ENCODE peak calls at places on chromosome 3, in six cellular contexts. One of them, this sample, is unnamed.

GRCh38 chr3:44136421-44136820 is 105.3 kb upstream of the TOPAZ1 start:
- DNase-seq in transverse colon: no peak
- DNase-seq in NB4: peak; percentile 7
- DNase-seq in GM12865: no peak
- DNase-seq in HFFc6: no peak
- DNase-seq in A549: no peak
- DNase-seq in this sample: peak; percentile 8

GRCh38 chr3:63351159-63352007 is 73.3 kb downstream of the SYNPR start:
- DNase-seq in transverse colon: no peak
- DNase-seq in NB4: peak; percentile 60
- DNase-seq in GM12865: peak; percentile 60
- DNase-seq in HFFc6: peak; percentile 49
- DNase-seq in A549: peak; percentile 55
- DNase-seq in this sample: no peak

GRCh38 chr3:161163297-161163696 is 57.8 kb upstream of the NMD3 start:
- DNase-seq in transverse colon: no peak
- DNase-seq in NB4: peak; percentile 78
- DNase-seq in GM12865: no peak
- DNase-seq in HFFc6: peak; percentile 70
- DNase-seq in A549: peak; percentile 63
- DNase-seq in this sample: peak; percentile 24

GRCh38 chr3:42213417-42213816 is 52.6 kb downstream of the CCK start:
- DNase-seq in transverse colon: peak; percentile 68
- DNase-seq in NB4: no peak
- DNase-seq in GM12865: peak; percentile 74
- DNase-seq in HFFc6: no peak
- DNase-seq in A549: no peak
- DNase-seq in this sample: peak; percentile 34

GRCh38 chr3:123469323-123469995 is 20.6 kb upstream of the ADCY5 start:
- DNase-seq in transverse colon: no peak
- DNase-seq in NB4: no peak
- DNase-seq in GM12865: no peak
- DNase-seq in HFFc6: no peak
- DNase-seq in A549: no peak
- DNase-seq in this sample: no peak

GRCh38 chr3:156474560-156475389 is 80.1 kb downstream of the SSR3 start:
- DNase-seq in transverse colon: no peak
- DNase-seq in NB4: peak; percentile 3
- DNase-seq in GM12865: peak; percentile 13
- DNase-seq in HFFc6: no peak
- DNase-seq in A549: no peak
- DNase-seq in this sample: peak; percentile 26

GRCh38 chr3:5128861-5129260 is 6.8 kb downstream of the ARL8B start:
- DNase-seq in transverse colon: no peak
- DNase-seq in NB4: no peak
- DNase-seq in GM12865: no peak
- DNase-seq in HFFc6: no peak
- DNase-seq in A549: no peak
- DNase-seq in this sample: no peak

GRCh38 chr3:169146112-169146665 is 517.3 kb downstream of the MECOM start:
- DNase-seq in transverse colon: peak; percentile 53
- DNase-seq in NB4: peak; percentile 3
- DNase-seq in GM12865: no peak
- DNase-seq in HFFc6: no peak
- DNase-seq in A549: no peak
- DNase-seq in this sample: peak; percentile 15

GRCh38 chr3:43238801-43239200 is 47.5 kb upstream of the SNRK start:
- DNase-seq in transverse colon: no peak
- DNase-seq in NB4: no peak
- DNase-seq in GM12865: no peak
- DNase-seq in HFFc6: no peak
- DNase-seq in A549: no peak
- DNase-seq in this sample: no peak

GRCh38 chr3:128383316-128384235 is 83.1 kb downstream of the DNAJB8 start:
- DNase-seq in transverse colon: peak; percentile 81
- DNase-seq in NB4: peak; percentile 49
- DNase-seq in GM12865: no peak
- DNase-seq in HFFc6: peak; percentile 53
- DNase-seq in A549: peak; percentile 40
- DNase-seq in this sample: peak; percentile 61

GRCh38 chr3:119331661-119332060 is 37.5 kb downstream of the ARHGAP31 start:
- DNase-seq in transverse colon: no peak
- DNase-seq in NB4: no peak
- DNase-seq in GM12865: no peak
- DNase-seq in HFFc6: peak; percentile 52
- DNase-seq in A549: no peak
- DNase-seq in this sample: no peak

GRCh38 chr3:10160346-10160745 is 4.4 kb upstream of the IRAK2 start:
- DNase-seq in transverse colon: no peak
- DNase-seq in NB4: no peak
- DNase-seq in GM12865: no peak
- DNase-seq in HFFc6: no peak
- DNase-seq in A549: no peak
- DNase-seq in this sample: no peak

GRCh38 chr3:46258525-46258924 is 16.3 kb downstream of the CCR3 start:
- DNase-seq in transverse colon: no peak
- DNase-seq in NB4: no peak
- DNase-seq in GM12865: no peak
- DNase-seq in HFFc6: no peak
- DNase-seq in A549: no peak
- DNase-seq in this sample: no peak

GRCh38 chr3:39990532-39990931 is 181.1 kb downstream of the MYRIP start:
- DNase-seq in transverse colon: peak; percentile 18
- DNase-seq in NB4: peak; percentile 58
- DNase-seq in GM12865: peak; percentile 60
- DNase-seq in HFFc6: peak; percentile 72
- DNase-seq in A549: peak; percentile 54
- DNase-seq in this sample: peak; percentile 35

GRCh38 chr3:29513236-29513635 is 232.4 kb downstream of the RBMS3 start:
- DNase-seq in transverse colon: no peak
- DNase-seq in NB4: no peak
- DNase-seq in GM12865: no peak
- DNase-seq in HFFc6: no peak
- DNase-seq in A549: no peak
- DNase-seq in this sample: no peak

GRCh38 chr3:105715372-105715771 is 153.4 kb downstream of the CBLB start:
- DNase-seq in transverse colon: no peak
- DNase-seq in NB4: no peak
- DNase-seq in GM12865: no peak
- DNase-seq in HFFc6: peak; percentile 79
- DNase-seq in A549: peak; percentile 7
- DNase-seq in this sample: no peak

GRCh38 chr3:195033531-195034091 is 237.3 kb downstream of the XXYLT1 start:
- DNase-seq in transverse colon: peak; percentile 67
- DNase-seq in NB4: no peak
- DNase-seq in GM12865: no peak
- DNase-seq in HFFc6: no peak
- DNase-seq in A549: no peak
- DNase-seq in this sample: no peak

GRCh38 chr3:64445318-64446300 is 220.3 kb upstream of the PRICKLE2 start:
- DNase-seq in transverse colon: peak; percentile 18
- DNase-seq in NB4: no peak
- DNase-seq in GM12865: no peak
- DNase-seq in HFFc6: no peak
- DNase-seq in A549: peak; percentile 32
- DNase-seq in this sample: no peak

GRCh38 chr3:39126532-39127071 is 19.1 kb downstream of the TTC21A start:
- DNase-seq in transverse colon: peak; percentile 56
- DNase-seq in NB4: peak; percentile 59
- DNase-seq in GM12865: peak; percentile 56
- DNase-seq in HFFc6: peak; percentile 40
- DNase-seq in A549: peak; percentile 72
- DNase-seq in this sample: peak; percentile 64

GRCh38 chr3:41681479-41681878 is 280.4 kb downstream of the ULK4 start:
- DNase-seq in transverse colon: no peak
- DNase-seq in NB4: no peak
- DNase-seq in GM12865: no peak
- DNase-seq in HFFc6: peak; percentile 95
- DNase-seq in A549: peak; percentile 64
- DNase-seq in this sample: no peak

GRCh38 chr3:156615592-156616173 is 58.7 kb upstream of the TIPARP start:
- DNase-seq in transverse colon: no peak
- DNase-seq in NB4: no peak
- DNase-seq in GM12865: no peak
- DNase-seq in HFFc6: peak; percentile 76
- DNase-seq in A549: no peak
- DNase-seq in this sample: peak; percentile 33

GRCh38 chr3:119340436-119340835 is 46.3 kb downstream of the ARHGAP31 start:
- DNase-seq in transverse colon: no peak
- DNase-seq in NB4: no peak
- DNase-seq in GM12865: no peak
- DNase-seq in HFFc6: no peak
- DNase-seq in A549: no peak
- DNase-seq in this sample: no peak

GRCh38 chr3:12430086-12430485 is 54.2 kb upstream of the TSEN2 start:
- DNase-seq in transverse colon: no peak
- DNase-seq in NB4: no peak
- DNase-seq in GM12865: no peak
- DNase-seq in HFFc6: no peak
- DNase-seq in A549: no peak
- DNase-seq in this sample: no peak

GRCh38 chr3:150251187-150251592 is 156.9 kb upstream of the TSC22D2 start:
- DNase-seq in transverse colon: no peak
- DNase-seq in NB4: no peak
- DNase-seq in GM12865: no peak
- DNase-seq in HFFc6: no peak
- DNase-seq in A549: no peak
- DNase-seq in this sample: no peak

GRCh38 chr3:118269537-118270125 is 765.0 kb downstream of the IGSF11 start:
- DNase-seq in transverse colon: no peak
- DNase-seq in NB4: no peak
- DNase-seq in GM12865: no peak
- DNase-seq in HFFc6: no peak
- DNase-seq in A549: no peak
- DNase-seq in this sample: no peak

GRCh38 chr3:67064105-67064504 is 66.0 kb downstream of the KBTBD8 start:
- DNase-seq in transverse colon: no peak
- DNase-seq in NB4: no peak
- DNase-seq in GM12865: no peak
- DNase-seq in HFFc6: no peak
- DNase-seq in A549: no peak
- DNase-seq in this sample: no peak

GRCh38 chr3:71421820-71422566 is 161.5 kb downstream of the FOXP1 start:
- DNase-seq in transverse colon: no peak
- DNase-seq in NB4: no peak
- DNase-seq in GM12865: peak; percentile 72
- DNase-seq in HFFc6: no peak
- DNase-seq in A549: no peak
- DNase-seq in this sample: peak; percentile 81

DNA sequence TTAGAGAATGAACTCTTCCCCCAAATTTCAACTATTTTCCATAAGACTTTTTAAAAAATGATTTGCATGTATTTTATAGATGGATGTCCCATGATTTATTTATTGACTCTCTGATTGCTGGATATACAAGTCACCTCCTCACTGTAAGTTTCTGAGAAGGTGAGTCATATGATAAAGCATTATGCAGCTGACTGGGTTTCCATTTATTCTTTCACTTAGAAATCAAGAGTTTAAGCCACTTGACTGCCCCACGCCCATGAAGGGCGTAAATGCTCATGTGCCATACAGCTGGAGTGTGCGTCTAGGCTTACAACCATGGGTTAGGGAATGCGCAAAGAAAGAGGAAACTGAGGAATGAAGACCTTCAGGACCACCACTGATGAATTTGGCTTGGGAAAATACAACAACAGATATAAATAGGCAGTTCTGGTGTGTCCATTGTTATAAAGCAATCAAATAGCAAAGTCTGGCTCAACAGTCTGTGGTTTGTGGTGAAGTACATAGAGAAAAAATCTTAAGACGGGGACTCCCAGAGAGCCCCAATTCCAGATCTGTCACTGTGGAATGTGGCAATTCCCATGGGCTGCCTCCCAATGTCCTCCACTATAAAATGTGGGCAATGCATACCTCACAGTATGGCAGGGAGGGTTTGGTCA is 20.3 kb downstream of the SLCO2A1 start:
- DNase-seq in transverse colon: no peak
- DNase-seq in NB4: no peak
- DNase-seq in GM12865: no peak
- DNase-seq in HFFc6: peak; percentile 49
- DNase-seq in A549: no peak
- DNase-seq in this sample: no peak
- TF ChIP-seq CTCF in transverse colon: no peak
- TF ChIP-seq CTCF in NB4: no peak
- TF ChIP-seq CTCF in GM12865: no peak
- TF ChIP-seq CTCF in HFFc6: no peak
- TF ChIP-seq CTCF in A549: no peak
- TF ChIP-seq CTCF in this sample: no peak

DNA sequence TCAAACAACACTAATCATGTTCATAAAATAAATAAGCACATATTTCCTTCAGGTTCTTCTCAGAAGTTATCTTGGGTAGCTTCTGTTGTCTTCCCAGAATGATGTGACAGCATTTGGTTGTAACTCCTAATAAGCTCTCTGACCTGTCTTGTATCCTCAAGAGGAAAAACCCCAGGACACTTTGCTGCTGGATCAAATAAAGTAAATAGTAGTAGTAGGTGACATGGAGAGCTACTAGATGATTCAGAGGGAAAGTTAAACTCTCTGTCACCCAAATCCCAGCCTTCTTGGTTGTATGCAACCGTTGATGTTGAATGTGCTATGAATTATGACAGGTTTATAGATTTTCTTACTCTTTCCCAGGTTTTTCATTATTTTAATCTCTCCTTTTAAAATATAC is 143.0 kb downstream of the ARPP21 start:
- DNase-seq in transverse colon: no peak
- DNase-seq in NB4: no peak
- DNase-seq in GM12865: no peak
- DNase-seq in HFFc6: no peak
- DNase-seq in A549: no peak
- DNase-seq in this sample: no peak
- TF ChIP-seq CTCF in transverse colon: no peak
- TF ChIP-seq CTCF in NB4: no peak
- TF ChIP-seq CTCF in GM12865: no peak
- TF ChIP-seq CTCF in HFFc6: no peak
- TF ChIP-seq CTCF in A549: no peak
- TF ChIP-seq CTCF in this sample: no peak

GRCh38 chr3:86990734-86991481 is at the start of gene VGLL3:
- DNase-seq in transverse colon: peak; percentile 49
- DNase-seq in NB4: no peak
- DNase-seq in GM12865: no peak
- DNase-seq in HFFc6: peak; percentile 84
- DNase-seq in A549: peak; percentile 86
- DNase-seq in this sample: peak; percentile 4
- TF ChIP-seq CTCF in transverse colon: peak; percentile 24
- TF ChIP-seq CTCF in NB4: no peak
- TF ChIP-seq CTCF in GM12865: no peak
- TF ChIP-seq CTCF in HFFc6: peak; percentile 61
- TF ChIP-seq CTCF in A549: no peak
- TF ChIP-seq CTCF in this sample: no peak

DNA sequence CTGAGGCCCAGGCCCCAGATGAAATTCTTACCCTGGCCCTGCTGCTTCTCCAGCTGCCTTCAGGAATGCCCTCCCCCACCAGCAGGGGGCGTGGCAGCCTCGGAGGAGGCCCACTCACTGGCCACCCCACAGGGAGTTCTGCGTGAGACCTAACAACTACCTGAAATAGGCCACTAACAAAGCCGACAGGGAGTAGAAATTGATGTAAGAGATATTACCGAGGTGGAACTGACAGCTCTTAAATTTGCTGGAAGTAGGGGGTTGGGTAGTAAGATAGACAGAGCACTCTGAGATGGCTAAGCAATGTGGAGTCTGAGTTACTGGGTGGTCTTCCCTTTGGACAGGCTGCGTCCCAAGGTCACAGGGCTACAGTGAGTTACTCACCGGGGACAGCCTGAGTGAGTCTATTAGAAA is 240.8 kb downstream of the SHOX2 start:
- DNase-seq in transverse colon: peak; percentile 54
- DNase-seq in NB4: peak; percentile 67
- DNase-seq in GM12865: peak; percentile 72
- DNase-seq in HFFc6: no peak
- DNase-seq in A549: peak; percentile 30
- DNase-seq in this sample: peak; percentile 60
- TF ChIP-seq CTCF in transverse colon: peak; percentile 53
- TF ChIP-seq CTCF in NB4: peak; percentile 75
- TF ChIP-seq CTCF in GM12865: peak; percentile 89
- TF ChIP-seq CTCF in HFFc6: peak; percentile 71
- TF ChIP-seq CTCF in A549: peak; percentile 34
- TF ChIP-seq CTCF in this sample: peak; percentile 52